ENCODE peak calls at places on chromosomes 13 and 19, in four cellular contexts. S, K, C and O are unnamed samples.

GRCh38 chr13:83414393-83414792 is 467.9 kb downstream of the SLITRK1 start:
- DNase-seq in C (no peak), K (no peak), S (no peak), O (no peak)

GRCh38 chr13:48304132-48304876 is 753 bp downstream of the RB1 start:
- DNase-seq in K (no peak), C (peak), S (peak), O (peak)

GRCh38 chr19:3396881-3397265 is 30.5 kb downstream of the NFIC start:
- DNase-seq in C (no peak), S (no peak), K (no peak), O (no peak)

GRCh38 chr19:51136891-51137551 is 5.1 kb upstream of the SIGLEC7 start:
- DNase-seq in C (no peak), K (no peak), S (no peak), O (peak)

GRCh38 chr13:39767791-39768564 is 112.5 kb downstream of the COG6 start:
- DNase-seq in K (no peak), S (no peak), C (peak), O (no peak)

GRCh38 chr19:46659151-46660007 is 1.6 kb downstream of the DACT3 start:
- DNase-seq in S (no peak), K (no peak), C (peak), O (peak)

GRCh38 chr19:6802336-6803035 is 30.0 kb downstream of the VAV1 start:
- DNase-seq in K (peak), S (peak), C (peak), O (peak)

GRCh38 chr19:33819875-33820781 is 23.5 kb downstream of the KCTD15 start:
- DNase-seq in C (peak), K (no peak), S (peak), O (peak)

GRCh38 chr19:42352216-42352892 is 26.9 kb downstream of the MEGF8 start:
- DNase-seq in K (no peak), C (no peak), S (no peak), O (no peak)

GRCh38 chr19:19657397-19657783 is 6.1 kb downstream of the ATP13A1 start:
- DNase-seq in C (no peak), K (no peak), S (no peak), O (no peak)

GRCh38 chr13:41019027-41019487 is at the start of gene ELF1:
- DNase-seq in C (peak), S (peak), K (peak), O (peak)

GRCh38 chr13:33855371-33855895 is 37.5 kb downstream of the RFC3 start:
- DNase-seq in S (no peak), K (no peak), C (no peak), O (no peak)

GRCh38 chr13:27600712-27601111 is 19.6 kb downstream of the LNX2 start:
- DNase-seq in C (no peak), K (no peak), S (no peak), O (no peak)

GRCh38 chr19:46718157-46718933 is 1.4 kb upstream of the PRKD2 start:
- DNase-seq in S (peak), C (peak), K (no peak), O (no peak)

GRCh38 chr19:38362076-38362945 is 12.1 kb upstream of the PSMD8 start:
- DNase-seq in S (peak), K (peak), C (peak), O (peak)

DNA sequence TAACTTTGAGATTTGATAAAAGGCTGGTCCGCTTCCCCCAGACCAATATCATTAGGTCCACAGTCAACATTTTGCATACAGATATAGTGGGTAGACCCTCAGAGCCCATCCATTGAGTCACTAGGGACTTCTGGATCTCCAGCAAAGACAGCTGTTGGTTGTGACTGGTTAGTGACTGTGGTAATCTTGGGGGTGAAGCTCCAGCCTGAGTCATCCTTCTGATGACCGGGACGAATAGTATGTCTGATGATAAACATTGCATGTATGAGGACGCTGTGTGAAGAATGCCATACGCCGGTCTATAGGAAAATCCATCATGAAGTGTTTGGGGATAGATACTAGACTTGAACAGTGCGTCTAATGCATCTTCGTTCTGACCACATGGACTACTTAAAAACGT is 307.0 kb downstream of the UQCRFS1 start:
- DNase-seq in K (no peak), S (no peak), C (no peak), O (no peak)
- TF ChIP-seq POLR2A in K (no peak), S (no peak), C (no peak), O (no peak)

DNA sequence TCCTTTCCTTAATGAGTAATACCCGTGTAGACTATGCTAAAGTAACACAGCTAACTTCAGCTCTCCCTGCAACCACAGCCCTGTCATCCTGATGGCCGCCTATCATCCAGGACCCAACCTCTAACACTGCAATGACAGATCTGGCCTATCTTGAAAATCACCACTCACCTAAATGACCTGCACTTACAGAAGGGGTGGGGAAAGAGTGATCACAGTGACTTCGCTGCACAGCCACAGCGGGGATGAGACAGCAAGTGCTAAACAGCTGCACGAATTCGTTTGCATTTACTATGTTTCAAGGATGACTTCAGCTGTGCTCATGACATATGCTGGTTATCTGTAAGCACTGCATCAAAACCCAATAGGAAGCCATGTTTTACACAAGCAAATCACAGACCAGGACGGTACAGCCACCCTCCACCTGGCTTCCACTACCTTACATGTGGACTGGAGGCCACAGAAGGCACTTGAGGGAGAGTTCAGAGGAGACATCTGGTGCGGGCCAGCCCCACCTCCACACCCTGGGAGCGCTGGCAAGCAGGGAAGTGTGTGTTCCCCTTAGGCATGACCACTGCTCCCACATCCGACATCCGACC is 95.9 kb downstream of the STK24 start:
- DNase-seq in K (no peak), S (no peak), C (peak), O (no peak)
- TF ChIP-seq CTCF in K (no peak), S (no peak), C (no peak), O (no peak)

GRCh38 chr13:79522583-79522982 is 41.6 kb downstream of the NDFIP2 start:
- DNase-seq in C (no peak), S (no peak), K (no peak), O (no peak)
- TF ChIP-seq POLR2A in C (no peak), S (no peak), K (no peak), O (no peak)

GRCh38 chr19:40348125-40348913 is at the start of the genes C19orf47 and PLD3:
- DNase-seq in K (peak), S (peak), C (peak), O (peak)
- TF ChIP-seq CTCF in K (no peak), S (no peak), C (no peak), O (no peak)

DNA sequence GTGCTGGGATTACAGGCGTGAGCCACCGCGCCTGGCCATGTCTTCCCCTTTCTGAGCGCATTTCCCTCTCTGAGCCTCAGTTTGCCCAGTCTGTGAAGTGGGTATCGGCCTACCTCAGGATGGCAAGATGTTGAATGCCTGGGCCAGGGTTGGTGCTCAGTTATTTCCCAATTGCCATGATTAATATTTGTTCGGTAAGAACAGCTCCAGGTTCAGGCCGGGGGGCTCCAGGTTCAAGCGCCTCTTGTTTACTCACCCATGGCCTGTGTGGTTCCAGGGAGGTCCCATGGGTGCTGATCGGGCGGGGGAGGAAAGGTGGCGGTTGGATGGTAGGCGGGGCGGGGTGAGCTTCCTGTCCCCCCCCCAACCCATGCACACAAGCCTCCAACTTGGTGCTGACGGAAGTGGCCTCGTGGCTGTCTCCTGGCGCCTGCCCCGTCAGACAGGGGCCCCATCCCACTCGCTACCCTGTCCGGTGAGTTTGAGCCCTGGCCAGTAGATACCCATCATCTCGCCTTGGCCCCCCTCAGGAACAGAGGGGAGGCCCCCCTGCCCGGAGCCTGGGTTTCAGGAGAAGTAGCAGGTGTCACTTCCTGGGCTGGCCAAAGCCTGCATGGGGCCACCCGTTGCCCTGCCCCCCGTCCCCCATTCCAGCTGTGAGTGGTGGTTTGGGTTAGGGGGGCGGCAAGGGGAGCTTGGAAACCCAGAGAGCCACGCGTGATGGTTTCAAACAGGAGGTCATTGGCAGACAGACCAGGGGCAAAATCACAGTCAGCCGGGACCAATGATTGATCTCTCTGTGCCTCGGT is at the start of gene FCHO1:
- DNase-seq in K (no peak), C (peak), S (peak), O (no peak)
- TF ChIP-seq POLR2A in K (no peak), C (no peak), S (no peak), O (no peak)

GRCh38 chr19:14545716-14546082 is 16.3 kb downstream of the TECR start:
- DNase-seq in C (no peak), K (no peak), S (no peak), O (no peak)

GRCh38 chr19:14553939-14554243 is 18.0 kb downstream of the NDUFB7 start:
- DNase-seq in S (no peak), C (no peak), K (no peak), O (no peak)

GRCh38 chr19:14553042-14553938 is 18.6 kb downstream of the NDUFB7 start:
- DNase-seq in C (no peak), S (no peak), K (no peak), O (no peak)

GRCh38 chr19:14554382-14554812 is 17.5 kb downstream of the NDUFB7 start:
- DNase-seq in C (peak), K (no peak), S (no peak), O (no peak)

GRCh38 chr19:14550201-14550754 is 20.9 kb downstream of the TECR start:
- DNase-seq in C (peak), K (no peak), S (peak), O (no peak)
- TF ChIP-seq CTCF in C (no peak), K (no peak), S (no peak), O (no peak)

DNA sequence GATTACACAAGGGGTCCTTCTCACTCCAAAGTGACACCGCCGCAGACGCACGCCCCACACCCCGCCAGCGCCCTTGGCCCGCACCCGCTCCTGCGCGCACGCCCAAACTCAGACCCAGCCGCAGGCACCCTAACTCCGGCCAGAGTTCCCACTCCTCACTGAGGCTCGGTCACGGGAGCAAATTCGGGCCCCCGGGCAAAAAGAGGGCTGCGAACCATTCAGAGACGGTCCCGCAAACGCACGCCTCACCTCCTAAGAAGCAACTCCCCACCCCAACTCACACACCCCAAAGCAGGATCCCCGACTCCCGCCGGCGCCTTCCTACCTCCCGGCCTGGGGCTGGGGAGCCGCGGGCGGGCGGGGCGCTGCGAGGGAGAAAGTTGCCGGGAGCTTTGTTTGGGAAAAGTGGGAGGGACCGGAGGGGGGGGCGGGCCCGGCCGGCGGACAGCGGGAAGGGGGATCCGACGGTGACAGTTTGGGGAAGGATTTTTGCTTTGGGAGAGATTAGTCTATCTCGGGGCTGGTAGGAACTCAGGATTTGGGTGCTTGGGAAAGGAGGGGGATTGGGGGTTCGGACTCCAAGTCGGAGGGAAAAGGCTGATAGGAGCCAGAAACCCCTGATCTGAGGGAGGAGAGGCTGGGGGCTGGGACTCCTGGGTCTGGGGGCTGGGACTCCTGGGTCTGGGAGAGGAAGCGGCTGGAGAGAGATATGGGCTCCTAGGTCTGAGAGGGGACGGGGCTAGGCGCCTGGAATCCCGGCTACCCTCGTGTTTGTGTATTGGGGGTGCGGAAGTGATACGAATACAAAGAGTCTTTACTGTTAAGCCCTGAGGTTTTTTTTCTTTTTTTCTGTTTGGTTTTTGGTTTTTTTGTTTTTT is at the start of gene TEAD2:
- DNase-seq in S (peak), K (no peak), C (peak), O (peak)
- TF ChIP-seq POLR2A in S (no peak), K (no peak), C (peak), O (no peak)

GRCh38 chr19:48348737-48349136 is 15.0 kb downstream of the TMEM143 start:
- DNase-seq in S (no peak), C (no peak), K (no peak), O (no peak)

GRCh38 chr19:48350856-48351255 is 12.9 kb downstream of the TMEM143 start:
- DNase-seq in C (no peak), S (no peak), K (no peak), O (no peak)

GRCh38 chr19:48353682-48354081 is 10.1 kb downstream of the TMEM143 start:
- DNase-seq in C (no peak), S (no peak), K (no peak), O (no peak)

GRCh38 chr19:48354332-48354992 is 9.3 kb downstream of the TMEM143 start:
- DNase-seq in K (peak), S (no peak), C (no peak), O (no peak)

GRCh38 chr19:48351341-48351752 is 12.4 kb downstream of the TMEM143 start:
- DNase-seq in C (peak), K (no peak), S (peak), O (peak)
- TF ChIP-seq CTCF in C (peak), K (peak), S (peak), O (peak)

GRCh38 chr19:18273566-18274302 is 518 bp downstream of the IQCN start:
- DNase-seq in C (no peak), S (no peak), K (no peak), O (no peak)
- TF ChIP-seq POLR2A in C (no peak), S (no peak), K (no peak), O (no peak)

GRCh38 chr13:70353096-70353495 is 244.8 kb upstream of the KLHL1 start:
- DNase-seq in S (no peak), K (no peak), C (no peak), O (no peak)
- TF ChIP-seq CTCF in S (no peak), K (no peak), C (peak), O (no peak)